ENCODE peak calls at places on chromosomes 13 and 19, in six cellular contexts. D, C, J, H, R and E are unnamed samples.

GRCh38 chr13:74194856-74195255 is 60.7 kb upstream of the KLF12 start:
- DNase-seq in D (no peak), C (no peak), J (no peak), H (no peak), R (no peak), E (no peak)

GRCh38 chr13:30551194-30551593 is 66.5 kb upstream of the USPL1 start:
- DNase-seq in D (peak; percentile 45), C (no peak), J (no peak), H (no peak), R (no peak), E (peak; percentile 72)

GRCh38 chr19:58575183-58576041 is 2.3 kb upstream of the MZF1 start:
- DNase-seq in D (peak; percentile 95), C (peak; percentile 87), J (peak; percentile 97), H (peak; percentile 96), R (peak; percentile 76), E (no peak)

GRCh38 chr19:29587518-29587986 is 18.5 kb upstream of the POP4 start:
- DNase-seq in D (no peak), C (no peak), J (no peak), H (no peak), R (no peak), E (no peak)

GRCh38 chr13:96994849-96995243 is 570 bp upstream of the OXGR1 start:
- DNase-seq in D (no peak), C (no peak), J (no peak), H (no peak), R (no peak), E (no peak)

GRCh38 chr13:95239293-95239692 is 62.0 kb downstream of the ABCC4 start:
- DNase-seq in D (no peak), C (no peak), J (no peak), H (no peak), R (no peak), E (no peak)

GRCh38 chr13:73173160-73173905 is 114.5 kb downstream of the KLF5 start:
- DNase-seq in D (no peak), C (no peak), J (no peak), H (no peak), R (no peak), E (no peak)

GRCh38 chr19:2261438-2262172 is 5.4 kb upstream of the JSRP1 start:
- DNase-seq in D (peak; percentile 56), C (peak; percentile 60), J (no peak), H (no peak), R (no peak), E (peak; percentile 65)

GRCh38 chr13:43383488-43384165 is 360.2 kb downstream of the DNAJC15 start:
- DNase-seq in D (no peak), C (no peak), J (no peak), H (no peak), R (no peak), E (no peak)

GRCh38 chr13:49098771-49099512 is 121.2 kb upstream of the MLNR start:
- DNase-seq in D (peak; percentile 39), C (no peak), J (no peak), H (no peak), R (no peak), E (peak; percentile 53)

GRCh38 chr19:47499863-47500830 is 14.7 kb downstream of the NAPA start:
- DNase-seq in D (no peak), C (peak; percentile 69), J (no peak), H (no peak), R (no peak), E (peak; percentile 77)

GRCh38 chr19:911197-912033 is 1.6 kb downstream of the R3HDM4 start:
- DNase-seq in D (no peak), C (no peak), J (no peak), H (no peak), R (no peak), E (no peak)

GRCh38 chr19:39971380-39971841 is 446 bp downstream of the PSMC4 start:
- DNase-seq in D (no peak), C (peak; percentile 26), J (peak; percentile 70), H (no peak), R (no peak), E (peak; percentile 82)

GRCh38 chr13:21000647-21001046 is 60.7 kb downstream of the LATS2 start:
- DNase-seq in D (no peak), C (no peak), J (no peak), H (no peak), R (no peak), E (no peak)

GRCh38 chr19:13830761-13831481 is 35.7 kb downstream of the ZSWIM4 start:
- DNase-seq in D (peak; percentile 56), C (no peak), J (no peak), H (no peak), R (no peak), E (no peak)

GRCh38 chr13:85163063-85163462 is 636.2 kb downstream of the SLITRK6 start:
- DNase-seq in D (no peak), C (no peak), J (no peak), H (no peak), R (no peak), E (no peak)

GRCh38 chr13:24995225-24995804 is 100.6 kb upstream of the PABPC3 start:
- DNase-seq in D (peak; percentile 85), C (peak; percentile 52), J (peak; percentile 77), H (peak; percentile 77), R (no peak), E (peak; percentile 90)

GRCh38 chr13:83340170-83340569 is 542.1 kb downstream of the SLITRK1 start:
- DNase-seq in D (no peak), C (no peak), J (no peak), H (no peak), R (no peak), E (no peak)

GRCh38 chr13:93673885-93674284 is 447.3 kb downstream of the GPC6 start:
- DNase-seq in D (no peak), C (no peak), J (no peak), H (no peak), R (no peak), E (no peak)

GRCh38 chr19:10517760-10518443 is 655 bp upstream of the S1PR5 start:
- DNase-seq in D (peak; percentile 45), C (no peak), J (no peak), H (no peak), R (no peak), E (no peak)

GRCh38 chr19:29687244-29687896 is 22.1 kb downstream of the PLEKHF1 start:
- DNase-seq in D (peak; percentile 52), C (no peak), J (peak; percentile 86), H (no peak), R (no peak), E (peak; percentile 73)

GRCh38 chr13:48110930-48111721 is 16.2 kb upstream of the MED4 start:
- DNase-seq in D (no peak), C (no peak), J (no peak), H (peak; percentile 93), R (peak; percentile 42), E (no peak)

DNA sequence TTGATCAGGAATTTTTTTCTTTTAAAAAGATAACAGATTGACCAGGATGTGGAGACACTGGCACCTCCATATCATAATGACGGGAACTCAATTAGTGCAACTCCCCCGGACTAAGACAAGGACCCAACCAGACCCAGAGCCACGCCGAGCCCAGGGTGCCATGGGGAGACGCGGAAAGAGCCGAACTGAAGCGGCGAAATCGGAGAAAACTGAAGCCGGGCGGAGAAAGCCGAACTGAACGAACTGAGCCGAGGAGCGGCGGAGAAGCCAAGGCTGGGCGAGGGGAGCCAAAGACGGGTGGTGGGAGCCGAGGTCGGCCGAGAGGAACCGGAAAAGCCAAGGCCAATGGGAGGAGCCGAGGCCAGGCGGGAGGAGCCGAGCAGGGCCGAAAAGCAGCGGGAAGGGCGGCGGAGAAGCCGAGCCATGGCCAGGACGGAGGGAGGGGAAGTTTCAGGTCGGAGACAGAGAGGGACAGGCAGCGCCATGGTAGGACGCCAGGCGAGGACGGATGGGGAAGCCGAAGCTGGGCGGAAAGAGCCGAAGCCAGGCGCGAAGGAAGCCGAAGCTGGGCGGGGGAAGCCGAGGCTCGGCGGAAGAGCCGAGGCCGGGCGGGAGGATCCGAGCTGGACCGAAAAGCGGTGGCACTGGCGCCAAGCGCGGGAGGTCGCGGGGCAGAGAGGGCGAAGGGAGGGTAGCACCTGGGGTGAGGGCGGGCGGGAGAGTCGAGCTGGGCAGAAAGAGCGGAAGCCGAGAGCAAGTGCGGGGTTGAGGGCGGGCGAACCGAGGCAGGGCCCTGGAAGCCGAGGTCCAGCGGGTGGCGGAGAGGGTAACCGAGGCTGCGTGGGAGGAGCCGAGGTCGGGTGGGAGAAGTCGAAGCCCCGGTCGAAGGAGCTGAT is 29.4 kb downstream of the ZNF557 start:
- DNase-seq in D (peak; percentile 86), C (peak; percentile 92), J (peak; percentile 97), H (peak; percentile 92), R (peak; percentile 84), E (peak; percentile 90)
- TF ChIP-seq POLR2A in D (peak; percentile 51), C (no peak), J (no peak), H (no peak), R (peak; percentile 27), E (peak; percentile 75)

GRCh38 chr19:56877069-56877715 is 36.7 kb upstream of the PEG3 start:
- DNase-seq in D (no peak), C (no peak), J (no peak), H (no peak), R (no peak), E (no peak)
- TF ChIP-seq POLR2A in D (no peak), C (no peak), J (no peak), H (no peak), R (no peak), E (no peak)

GRCh38 chr19:16541526-16542044 is 652 bp downstream of the CHERP start:
- DNase-seq in D (no peak), C (no peak), J (no peak), H (no peak), R (no peak), E (no peak)

GRCh38 chr19:16544468-16545231 is 2.4 kb upstream of the CHERP start:
- DNase-seq in D (no peak), C (no peak), J (no peak), H (no peak), R (no peak), E (no peak)

GRCh38 chr19:16540948-16541347 is 1.3 kb downstream of the CHERP start:
- DNase-seq in D (no peak), C (no peak), J (no peak), H (no peak), R (no peak), E (no peak)

GRCh38 chr19:16542894-16543498 is 759 bp upstream of the CHERP start:
- DNase-seq in D (no peak), C (no peak), J (no peak), H (no peak), R (no peak), E (peak; percentile 80)

GRCh38 chr19:16542045-16542893 is at the start of gene CHERP:
- DNase-seq in D (peak; percentile 90), C (peak; percentile 94), J (peak; percentile 96), H (peak; percentile 95), R (peak; percentile 74), E (peak; percentile 96)
- TF ChIP-seq POLR2A in D (peak; percentile 73), C (no peak), J (peak; percentile 70), H (no peak), R (peak; percentile 74), E (peak; percentile 87)

DNA sequence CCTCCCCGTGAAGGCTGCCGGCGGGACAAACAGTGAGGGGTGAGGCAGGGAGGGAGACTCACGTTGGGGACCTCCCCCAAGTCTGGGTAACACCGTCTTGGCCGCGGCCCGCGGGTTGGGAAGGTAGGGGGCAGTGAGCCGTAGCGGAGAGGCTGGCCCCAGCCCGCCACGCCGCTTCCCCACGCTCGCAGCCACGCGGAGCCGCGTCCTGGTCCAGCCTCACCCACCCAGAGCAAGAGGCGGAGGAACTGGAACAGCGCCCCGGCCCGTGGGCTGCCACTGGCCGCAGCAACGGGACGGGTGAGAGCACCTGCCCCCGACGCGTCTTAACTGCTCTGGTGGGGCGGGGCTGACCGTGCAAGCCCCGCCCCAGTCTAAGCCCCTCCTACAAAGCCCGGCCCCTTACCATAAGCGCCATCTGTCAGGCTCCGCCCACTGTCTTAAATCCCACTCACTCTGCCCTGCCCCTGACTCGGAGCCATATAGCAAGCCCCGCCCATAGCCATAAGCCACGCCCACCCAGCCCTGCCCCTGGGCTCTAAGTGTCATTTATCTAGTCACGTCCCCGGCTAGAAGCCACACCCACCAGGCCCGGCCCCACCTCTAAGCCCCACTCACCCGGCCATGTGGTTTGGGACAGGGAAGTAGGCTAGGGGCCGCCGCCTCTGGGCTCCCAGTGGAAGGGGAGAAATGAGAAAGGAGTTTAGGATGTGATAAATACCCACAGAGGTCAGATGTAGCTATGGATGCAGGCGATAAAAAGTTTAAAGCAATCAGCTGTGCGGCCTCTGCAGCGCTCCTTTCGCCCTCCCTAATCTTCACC is 2.1 kb upstream of the CCL25 start:
- DNase-seq in D (peak; percentile 94), C (peak; percentile 75), J (peak; percentile 84), H (peak; percentile 94), R (peak; percentile 54), E (peak; percentile 99)
- TF ChIP-seq POLR2A in D (no peak), C (no peak), J (no peak), H (no peak), R (no peak), E (peak; percentile 92)